ENCODE peak calls at places on chromosomes 6 and 20, in five cellular contexts. G, B, D, L and J are unnamed samples. For H3K4me1, the result is how much of the 10 kb centered on the place peaks cover.

GRCh38 chr6:28490191-28490890 is 25.3 kb downstream of the GPX6 start:
- DNase-seq in G (no peak), B (peak), D (no peak), L (no peak), J (no peak)

GRCh38 chr6:150631982-150632642 is 32.4 kb downstream of the PLEKHG1 start:
- DNase-seq in G (no peak), B (no peak), D (no peak), L (no peak), J (no peak)

GRCh38 chr6:121856296-121856695 is 420.9 kb downstream of the GJA1 start:
- DNase-seq in G (no peak), B (no peak), D (no peak), L (no peak), J (no peak)

GRCh38 chr6:2257358-2257757 is 12.0 kb upstream of the GMDS start:
- DNase-seq in G (peak), B (no peak), D (peak), L (no peak), J (no peak)

GRCh38 chr6:41100871-41101287 is 28.1 kb downstream of the NFYA start:
- DNase-seq in G (no peak), B (peak), D (no peak), L (no peak), J (peak)

GRCh38 chr6:56863366-56863765 is 91.5 kb upstream of the BEND6 start:
- DNase-seq in G (no peak), B (no peak), D (no peak), L (no peak), J (no peak)

GRCh38 chr6:15401769-15402250 is 155.9 kb downstream of the JARID2 start:
- DNase-seq in G (no peak), B (no peak), D (no peak), L (no peak), J (no peak)

GRCh38 chr6:123636282-123636681 is 468 bp downstream of the TRDN start:
- DNase-seq in G (no peak), B (no peak), D (no peak), L (no peak), J (no peak)

GRCh38 chr6:104887350-104887749 is 27.6 kb upstream of the HACE1 start:
- DNase-seq in G (no peak), B (no peak), D (no peak), L (no peak), J (no peak)

GRCh38 chr6:84764332-84765049 is at the start of gene TBX18:
- DNase-seq in G (peak), B (peak), D (peak), L (peak), J (peak)

GRCh38 chr20:17558154-17558940 is 11.5 kb upstream of the DSTN start:
- DNase-seq in G (no peak), B (peak), D (peak), L (peak), J (peak)

GRCh38 chr6:98958791-98959190 is 11.0 kb upstream of the FBXL4 start:
- DNase-seq in G (no peak), B (no peak), D (no peak), L (no peak), J (no peak)

GRCh38 chr20:44031822-44032582 is 117.3 kb downstream of the TOX2 start:
- DNase-seq in G (no peak), B (no peak), D (no peak), L (no peak), J (no peak)

GRCh38 chr6:82614518-82614917 is 250.9 kb downstream of the TPBG start:
- DNase-seq in G (no peak), B (no peak), D (no peak), L (no peak), J (no peak)

GRCh38 chr20:51412333-51412761 is 130.2 kb downstream of the NFATC2 start:
- DNase-seq in G (no peak), B (no peak), D (no peak), L (no peak), J (peak)

GRCh38 chr6:138088307-138088744 is 18.9 kb downstream of the PERP start:
- DNase-seq in G (no peak), B (no peak), D (peak), L (peak), J (no peak)

GRCh38 chr20:327946-328563 is 2.7 kb downstream of the SOX12 start:
- DNase-seq in G (no peak), B (peak), D (no peak), L (no peak), J (peak)

GRCh38 chr6:133240511-133241087 is 558 bp upstream of the EYA4 start:
- DNase-seq in G (no peak), B (no peak), D (no peak), L (no peak), J (peak)

GRCh38 chr6:84522135-84522535 is 242.3 kb downstream of the TBX18 start:
- DNase-seq in G (no peak), B (no peak), D (no peak), L (no peak), J (no peak)

GRCh38 chr20:56797023-56797422 is 167.9 kb downstream of the TFAP2C start:
- DNase-seq in G (no peak), B (no peak), D (no peak), L (no peak), J (no peak)

GRCh38 chr20:31835977-31836852 is 9.2 kb downstream of the FOXS1 start:
- DNase-seq in G (peak), B (peak), D (peak), L (peak), J (peak)

GRCh38 chr6:55445648-55446204 is 118.5 kb downstream of the GFRAL start:
- DNase-seq in G (no peak), B (no peak), D (no peak), L (no peak), J (no peak)

GRCh38 chr6:39980839-39981580 is 46.7 kb upstream of the MOCS1 start:
- DNase-seq in G (no peak), B (peak), D (peak), L (peak), J (no peak)

GRCh38 chr6:148500402-148500801 is 157.8 kb downstream of the SASH1 start:
- DNase-seq in G (no peak), B (no peak), D (no peak), L (no peak), J (no peak)

GRCh38 chr20:61891916-61892649 is 173.6 kb downstream of the TAF4 start:
- DNase-seq in G (no peak), B (no peak), D (no peak), L (no peak), J (no peak)

GRCh38 chr6:33170176-33171095 is 21.8 kb downstream of the COL11A2 start:
- DNase-seq in G (no peak), B (no peak), D (no peak), L (no peak), J (no peak)

GRCh38 chr20:396619-397431 is 11.3 kb upstream of the RBCK1 start:
- DNase-seq in G (peak), B (no peak), D (no peak), L (peak), J (no peak)

GRCh38 chr6:45427632-45428031 is 49.9 kb upstream of the SUPT3H start:
- DNase-seq in G (no peak), B (no peak), D (no peak), L (no peak), J (no peak)

GRCh38 chr6:45428734-45429133 is 51.0 kb upstream of the SUPT3H start:
- DNase-seq in G (no peak), B (no peak), D (no peak), L (no peak), J (no peak)

GRCh38 chr6:45423901-45424627 is 46.3 kb upstream of the SUPT3H start:
- DNase-seq in G (no peak), B (no peak), D (no peak), L (peak), J (peak)

GRCh38 chr6:45424628-45424955 is 46.9 kb upstream of the SUPT3H start:
- DNase-seq in G (no peak), B (no peak), D (no peak), L (no peak), J (no peak)

GRCh38 chr6:45426251-45426650 is 48.5 kb upstream of the SUPT3H start:
- DNase-seq in G (no peak), B (no peak), D (no peak), L (no peak), J (no peak)
- TF ChIP-seq CTCF in G (no peak), B (no peak), D (no peak), L (no peak), J (no peak)

DNA sequence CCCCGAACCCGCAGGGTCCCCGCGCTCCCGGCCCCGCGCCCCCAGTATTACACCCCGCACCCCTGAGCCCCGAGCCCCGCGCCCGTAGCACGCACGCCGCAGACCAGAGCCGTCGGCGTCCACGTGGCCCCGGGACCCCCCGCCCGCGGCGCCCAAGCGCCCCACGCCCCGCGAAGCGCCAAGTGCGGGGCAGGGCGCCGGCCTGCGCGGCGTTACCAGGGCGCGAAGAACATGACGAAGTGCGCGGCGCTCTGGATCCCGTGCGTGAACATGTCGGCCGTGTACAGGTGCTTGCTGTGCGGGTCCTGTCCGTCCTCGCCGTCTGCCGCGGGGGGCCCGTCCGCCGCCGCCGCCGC is 312 bp downstream of the TXNDC5 start:
- DNase-seq in G (no peak), B (no peak), D (no peak), L (no peak), J (no peak)
- H3K4me1 ChIP-seq in G (under half), B (under half), D (under half), L (under half), J (under half)

GRCh38 chr6:4774715-4775590 is 1.3 kb upstream of the CDYL start:
- DNase-seq in G (no peak), B (no peak), D (peak), L (peak), J (no peak)
- H3K27ac ChIP-seq in G (peak), B (peak), D (peak), L (peak), J (peak)

GRCh38 chr20:59525500-59526241 is 78.7 kb upstream of the PHACTR3 start:
- DNase-seq in G (peak), B (peak), D (peak), L (peak), J (peak)

GRCh38 chr20:59520814-59521213 is 83.5 kb upstream of the PHACTR3 start:
- DNase-seq in G (no peak), B (no peak), D (no peak), L (no peak), J (no peak)

GRCh38 chr20:59526242-59527225 is 77.8 kb upstream of the PHACTR3 start:
- DNase-seq in G (no peak), B (no peak), D (no peak), L (no peak), J (no peak)
- TF ChIP-seq CTCF in G (no peak), B (no peak), D (no peak), L (no peak), J (peak)

GRCh38 chr6:132130530-132131298 is 179.5 kb upstream of the CCN2 start:
- DNase-seq in G (no peak), B (peak), D (no peak), L (peak), J (peak)
- H3K4me1 ChIP-seq in G (under half), B (under half), D (under half), L (under half), J (under half)

GRCh38 chr6:52186075-52186474 is at the start of gene IL17A:
- DNase-seq in G (no peak), B (no peak), D (no peak), L (no peak), J (no peak)
- H3K27ac ChIP-seq in G (no peak), B (no peak), D (no peak), L (no peak), J (no peak)

GRCh38 chr20:37522258-37523011 is 1.4 kb downstream of the NNAT start:
- DNase-seq in G (peak), B (no peak), D (peak), L (no peak), J (peak)
- TF ChIP-seq CTCF in G (no peak), B (no peak), D (no peak), L (no peak), J (no peak)

GRCh38 chr20:36860811-36861624 is 14.9 kb upstream of the TLDC2 start:
- DNase-seq in G (no peak), B (no peak), D (no peak), L (no peak), J (no peak)
- H3K4me1 ChIP-seq in G (under half), B (under half), D (under half), L (under half), J (half or more)